ENCODE peak calls at places on chromosomes 3 and 15, in eight cellular contexts. C is naive thymus-derived CD8-positive, alpha-beta T cell; O is uterus; Y is head of caudate nucleus; F is aorta; L is OCI-LY7; P is left lobe of liver; B is NCI-H1930. N is an unnamed sample.

GRCh38 chr3:98612996-98613517 is 19.6 kb upstream of the CPOX start:
- DNase-seq in C (no peak), B (no peak), F (peak), Y (peak), P (no peak), L (no peak), O (no peak), N (no peak)

GRCh38 chr15:100703032-100703578 is 100.7 kb downstream of the ASB7 start:
- DNase-seq in O (no peak), F (no peak), B (no peak), P (no peak), Y (no peak), L (peak), C (no peak), N (no peak)

GRCh38 chr3:190003730-190004129 is 117.0 kb downstream of the P3H2 start:
- DNase-seq in B (no peak), F (no peak), L (no peak), O (no peak), P (no peak), C (no peak), Y (no peak), N (no peak)

GRCh38 chr3:10017636-10018292 is 8.5 kb upstream of the FANCD2 start:
- DNase-seq in B (no peak), O (no peak), L (no peak), C (no peak), F (no peak), Y (no peak), P (no peak), N (no peak)

GRCh38 chr3:151467069-151467468 is 6.2 kb upstream of the IGSF10 start:
- DNase-seq in B (no peak), O (no peak), F (no peak), P (no peak), C (no peak), Y (no peak), L (peak), N (no peak)

GRCh38 chr3:8856721-8857120 is 87.3 kb upstream of the OXTR start:
- DNase-seq in O (no peak), L (no peak), B (no peak), C (no peak), P (no peak), F (no peak), Y (no peak), N (no peak)

GRCh38 chr3:51398595-51399310 is 7.7 kb downstream of the RBM15B start:
- DNase-seq in C (no peak), O (no peak), Y (no peak), P (peak), F (no peak), B (no peak), L (no peak), N (no peak)

GRCh38 chr15:59170295-59170881 is 36.3 kb upstream of the LDHAL6B start:
- DNase-seq in C (no peak), Y (peak), O (no peak), P (peak), B (no peak), F (peak), L (no peak), N (peak)

GRCh38 chr15:82730022-82730530 is 20.4 kb upstream of the AP3B2 start:
- DNase-seq in C (no peak), L (no peak), B (no peak), Y (no peak), F (no peak), O (no peak), P (no peak), N (no peak)

GRCh38 chr15:47027322-47027946 is 689.9 kb upstream of the SEMA6D start:
- DNase-seq in P (no peak), B (no peak), O (no peak), F (no peak), C (no peak), Y (no peak), L (no peak), N (no peak)

N was measured in Right ventricle myocardium superior.